ENCODE peak calls at places on chromosomes 12 and 14, in eight cellular contexts. One of them, this sample, is unnamed.

GRCh38 chr14:32393119-32393518 is 64.0 kb downstream of the AKAP6 start:
- DNase-seq in fibroblast of pulmonary artery: no peak
- DNase-seq in body of pancreas: no peak
- DNase-seq in pancreas: no peak
- DNase-seq in BE2C: no peak
- DNase-seq in foreskin fibroblast: no peak
- DNase-seq in HCT116: no peak
- DNase-seq in cardiac muscle cell: no peak
- DNase-seq in this sample: no peak

GRCh38 chr14:34081126-34081575 is 130.3 kb upstream of the EGLN3 start:
- DNase-seq in fibroblast of pulmonary artery: peak
- DNase-seq in body of pancreas: no peak
- DNase-seq in pancreas: no peak
- DNase-seq in BE2C: no peak
- DNase-seq in foreskin fibroblast: peak
- DNase-seq in HCT116: no peak
- DNase-seq in cardiac muscle cell: no peak
- DNase-seq in this sample: peak

GRCh38 chr12:107352347-107353081 is 259.2 kb upstream of the CRY1 start:
- DNase-seq in fibroblast of pulmonary artery: no peak
- DNase-seq in body of pancreas: no peak
- DNase-seq in pancreas: no peak
- DNase-seq in BE2C: no peak
- DNase-seq in foreskin fibroblast: no peak
- DNase-seq in HCT116: no peak
- DNase-seq in cardiac muscle cell: no peak
- DNase-seq in this sample: no peak

GRCh38 chr14:99047436-99048110 is 224.4 kb downstream of the BCL11B start:
- DNase-seq in fibroblast of pulmonary artery: no peak
- DNase-seq in body of pancreas: no peak
- DNase-seq in pancreas: no peak
- DNase-seq in BE2C: no peak
- DNase-seq in foreskin fibroblast: no peak
- DNase-seq in HCT116: no peak
- DNase-seq in cardiac muscle cell: no peak
- DNase-seq in this sample: peak

GRCh38 chr12:108801736-108802665 is 55.4 kb downstream of the SSH1 start:
- DNase-seq in fibroblast of pulmonary artery: peak
- DNase-seq in body of pancreas: no peak
- DNase-seq in pancreas: no peak
- DNase-seq in BE2C: no peak
- DNase-seq in foreskin fibroblast: peak
- DNase-seq in HCT116: no peak
- DNase-seq in cardiac muscle cell: peak
- DNase-seq in this sample: peak

GRCh38 chr12:61911113-61911512 is 349.1 kb upstream of the USP15 start:
- DNase-seq in fibroblast of pulmonary artery: no peak
- DNase-seq in body of pancreas: no peak
- DNase-seq in pancreas: no peak
- DNase-seq in BE2C: no peak
- DNase-seq in foreskin fibroblast: no peak
- DNase-seq in HCT116: no peak
- DNase-seq in cardiac muscle cell: no peak
- DNase-seq in this sample: no peak

GRCh38 chr12:119208626-119209061 is 29.9 kb downstream of the HSPB8 start:
- DNase-seq in fibroblast of pulmonary artery: peak
- DNase-seq in body of pancreas: peak
- DNase-seq in pancreas: no peak
- DNase-seq in BE2C: peak
- DNase-seq in foreskin fibroblast: no peak
- DNase-seq in HCT116: no peak
- DNase-seq in cardiac muscle cell: peak
- DNase-seq in this sample: no peak

GRCh38 chr12:132837693-132838463 is 9.2 kb upstream of the GOLGA3 start:
- DNase-seq in fibroblast of pulmonary artery: no peak
- DNase-seq in body of pancreas: no peak
- DNase-seq in pancreas: no peak
- DNase-seq in BE2C: no peak
- DNase-seq in foreskin fibroblast: peak
- DNase-seq in HCT116: no peak
- DNase-seq in cardiac muscle cell: no peak
- DNase-seq in this sample: no peak

GRCh38 chr12:53427905-53428594 is 4.4 kb downstream of the AMHR2 start:
- DNase-seq in fibroblast of pulmonary artery: peak
- DNase-seq in body of pancreas: no peak
- DNase-seq in pancreas: no peak
- DNase-seq in BE2C: no peak
- DNase-seq in foreskin fibroblast: peak
- DNase-seq in HCT116: peak
- DNase-seq in cardiac muscle cell: no peak
- DNase-seq in this sample: peak

GRCh38 chr14:87343641-87344040 is 649.3 kb downstream of the GALC start:
- DNase-seq in fibroblast of pulmonary artery: no peak
- DNase-seq in body of pancreas: no peak
- DNase-seq in pancreas: no peak
- DNase-seq in BE2C: no peak
- DNase-seq in foreskin fibroblast: peak
- DNase-seq in HCT116: no peak
- DNase-seq in cardiac muscle cell: no peak
- DNase-seq in this sample: no peak

GRCh38 chr14:73785336-73785833 is 66.2 kb upstream of the PTGR2 start:
- DNase-seq in fibroblast of pulmonary artery: peak
- DNase-seq in body of pancreas: no peak
- DNase-seq in pancreas: no peak
- DNase-seq in BE2C: peak
- DNase-seq in foreskin fibroblast: peak
- DNase-seq in HCT116: no peak
- DNase-seq in cardiac muscle cell: no peak
- DNase-seq in this sample: peak

GRCh38 chr14:37588956-37589737 is 5.9 kb downstream of the FOXA1 start:
- DNase-seq in fibroblast of pulmonary artery: no peak
- DNase-seq in body of pancreas: no peak
- DNase-seq in pancreas: no peak
- DNase-seq in BE2C: no peak
- DNase-seq in foreskin fibroblast: no peak
- DNase-seq in HCT116: no peak
- DNase-seq in cardiac muscle cell: no peak
- DNase-seq in this sample: no peak

GRCh38 chr12:124455336-124455735 is 112.1 kb downstream of the NCOR2 start:
- DNase-seq in fibroblast of pulmonary artery: no peak
- DNase-seq in body of pancreas: no peak
- DNase-seq in pancreas: no peak
- DNase-seq in BE2C: no peak
- DNase-seq in foreskin fibroblast: no peak
- DNase-seq in HCT116: no peak
- DNase-seq in cardiac muscle cell: no peak
- DNase-seq in this sample: no peak

GRCh38 chr12:124457287-124458219 is 109.9 kb downstream of the NCOR2 start:
- DNase-seq in fibroblast of pulmonary artery: peak
- DNase-seq in body of pancreas: no peak
- DNase-seq in pancreas: no peak
- DNase-seq in BE2C: no peak
- DNase-seq in foreskin fibroblast: peak
- DNase-seq in HCT116: no peak
- DNase-seq in cardiac muscle cell: no peak
- DNase-seq in this sample: peak

GRCh38 chr12:124454735-124455134 is 112.7 kb downstream of the NCOR2 start:
- DNase-seq in fibroblast of pulmonary artery: peak
- DNase-seq in body of pancreas: no peak
- DNase-seq in pancreas: no peak
- DNase-seq in BE2C: no peak
- DNase-seq in foreskin fibroblast: peak
- DNase-seq in HCT116: no peak
- DNase-seq in cardiac muscle cell: no peak
- DNase-seq in this sample: peak

GRCh38 chr12:124456652-124457152 is 110.7 kb downstream of the NCOR2 start:
- DNase-seq in fibroblast of pulmonary artery: no peak
- DNase-seq in body of pancreas: no peak
- DNase-seq in pancreas: no peak
- DNase-seq in BE2C: no peak
- DNase-seq in foreskin fibroblast: no peak
- DNase-seq in HCT116: no peak
- DNase-seq in cardiac muscle cell: no peak
- DNase-seq in this sample: no peak

DNA sequence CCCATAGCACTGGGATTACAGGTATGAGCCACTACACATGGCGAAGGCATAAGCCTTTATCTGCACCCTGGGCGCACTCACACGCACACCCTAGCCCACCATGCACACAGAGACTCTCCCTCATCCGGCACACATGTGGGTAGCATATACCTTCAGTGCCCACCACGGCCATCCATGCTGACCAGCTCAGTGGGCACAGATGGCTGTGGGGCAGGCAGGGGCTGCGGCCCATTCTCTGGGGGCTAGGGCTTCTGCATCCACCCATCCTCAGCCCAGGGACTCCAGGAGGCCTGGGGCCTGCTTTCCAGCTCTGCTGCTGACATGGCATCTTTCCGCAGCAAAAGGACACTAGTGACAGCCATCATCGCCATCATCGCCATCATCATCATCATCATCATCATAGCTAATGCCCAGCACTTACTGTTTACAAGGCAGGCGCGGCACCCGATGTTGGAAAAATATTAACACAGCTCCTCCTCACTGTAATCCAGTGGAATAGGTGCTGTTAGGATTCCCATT is 111.2 kb downstream of the NCOR2 start:
- DNase-seq in fibroblast of pulmonary artery: no peak
- DNase-seq in body of pancreas: no peak
- DNase-seq in pancreas: no peak
- DNase-seq in BE2C: no peak
- DNase-seq in foreskin fibroblast: no peak
- DNase-seq in HCT116: no peak
- DNase-seq in cardiac muscle cell: no peak
- DNase-seq in this sample: no peak
- H3K4me3 ChIP-seq in fibroblast of pulmonary artery: no peak
- H3K4me3 ChIP-seq in body of pancreas: no peak
- H3K4me3 ChIP-seq in pancreas: no peak
- H3K4me3 ChIP-seq in BE2C: no peak
- H3K4me3 ChIP-seq in foreskin fibroblast: no peak
- H3K4me3 ChIP-seq in HCT116: no peak
- H3K4me3 ChIP-seq in cardiac muscle cell: no peak
- H3K4me3 ChIP-seq in this sample: no peak

DNA sequence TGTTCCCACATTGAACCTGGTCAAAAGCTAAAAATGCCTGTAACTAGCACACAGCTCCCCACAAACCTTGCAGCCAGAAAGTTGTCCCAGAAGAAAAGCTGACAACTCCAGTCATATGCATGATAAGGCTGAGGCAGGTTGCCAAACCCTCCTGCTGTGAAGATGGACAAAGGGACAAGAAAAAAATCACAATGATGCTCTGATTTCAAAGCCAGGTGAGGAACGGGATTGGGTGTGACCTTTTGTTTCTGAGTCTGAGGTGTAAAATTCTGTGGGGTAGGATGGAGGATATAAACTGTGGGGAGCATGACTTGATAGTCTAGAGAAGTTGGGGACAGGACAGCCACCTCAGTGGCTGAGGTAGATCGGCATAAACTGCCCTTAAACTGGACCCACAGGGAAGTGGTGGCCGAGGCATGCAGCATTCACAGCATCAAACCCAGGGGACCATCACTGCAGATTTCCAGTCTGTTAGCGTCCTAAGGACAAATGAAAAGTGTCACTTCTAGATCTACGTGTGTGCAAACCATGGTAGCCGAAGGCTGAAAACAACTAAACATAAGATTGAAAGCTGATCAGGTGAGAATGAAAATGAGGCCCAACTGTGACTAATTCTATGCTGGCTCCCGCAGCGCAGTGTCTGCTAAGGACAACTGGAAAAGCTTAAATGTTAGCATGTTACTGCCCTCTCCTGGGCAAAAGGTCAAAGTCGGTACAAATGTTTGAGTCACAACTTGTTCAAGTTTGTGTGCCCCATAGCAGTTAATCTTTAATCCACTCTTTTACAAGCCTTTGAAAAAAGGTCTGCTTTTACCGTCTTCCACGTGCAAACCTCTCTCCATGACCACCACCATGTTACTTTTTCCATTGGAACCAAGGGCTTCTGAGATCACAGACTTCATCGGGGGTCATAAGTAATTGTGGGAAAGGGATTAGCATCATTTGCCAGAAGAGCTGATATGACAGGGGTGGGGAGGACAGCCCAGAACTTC is 39.8 kb downstream of the GRIN2B start:
- DNase-seq in fibroblast of pulmonary artery: peak
- DNase-seq in body of pancreas: peak
- DNase-seq in pancreas: peak
- DNase-seq in BE2C: peak
- DNase-seq in foreskin fibroblast: no peak
- DNase-seq in HCT116: peak
- DNase-seq in cardiac muscle cell: peak
- DNase-seq in this sample: peak
- TF ChIP-seq CTCF in fibroblast of pulmonary artery: peak
- TF ChIP-seq CTCF in body of pancreas: peak
- TF ChIP-seq CTCF in pancreas: peak
- TF ChIP-seq CTCF in BE2C: peak
- TF ChIP-seq CTCF in foreskin fibroblast: no peak
- TF ChIP-seq CTCF in HCT116: peak
- TF ChIP-seq CTCF in cardiac muscle cell: peak
- TF ChIP-seq CTCF in this sample: no peak

GRCh38 chr12:66600805-66601392 is 78.0 kb downstream of the GRIP1 start:
- DNase-seq in fibroblast of pulmonary artery: no peak
- DNase-seq in body of pancreas: no peak
- DNase-seq in pancreas: no peak
- DNase-seq in BE2C: no peak
- DNase-seq in foreskin fibroblast: no peak
- DNase-seq in HCT116: no peak
- DNase-seq in cardiac muscle cell: no peak
- DNase-seq in this sample: no peak
- H3K4me3 ChIP-seq in fibroblast of pulmonary artery: no peak
- H3K4me3 ChIP-seq in body of pancreas: no peak
- H3K4me3 ChIP-seq in pancreas: no peak
- H3K4me3 ChIP-seq in BE2C: no peak
- H3K4me3 ChIP-seq in foreskin fibroblast: no peak
- H3K4me3 ChIP-seq in HCT116: no peak
- H3K4me3 ChIP-seq in cardiac muscle cell: no peak
- H3K4me3 ChIP-seq in this sample: no peak

DNA sequence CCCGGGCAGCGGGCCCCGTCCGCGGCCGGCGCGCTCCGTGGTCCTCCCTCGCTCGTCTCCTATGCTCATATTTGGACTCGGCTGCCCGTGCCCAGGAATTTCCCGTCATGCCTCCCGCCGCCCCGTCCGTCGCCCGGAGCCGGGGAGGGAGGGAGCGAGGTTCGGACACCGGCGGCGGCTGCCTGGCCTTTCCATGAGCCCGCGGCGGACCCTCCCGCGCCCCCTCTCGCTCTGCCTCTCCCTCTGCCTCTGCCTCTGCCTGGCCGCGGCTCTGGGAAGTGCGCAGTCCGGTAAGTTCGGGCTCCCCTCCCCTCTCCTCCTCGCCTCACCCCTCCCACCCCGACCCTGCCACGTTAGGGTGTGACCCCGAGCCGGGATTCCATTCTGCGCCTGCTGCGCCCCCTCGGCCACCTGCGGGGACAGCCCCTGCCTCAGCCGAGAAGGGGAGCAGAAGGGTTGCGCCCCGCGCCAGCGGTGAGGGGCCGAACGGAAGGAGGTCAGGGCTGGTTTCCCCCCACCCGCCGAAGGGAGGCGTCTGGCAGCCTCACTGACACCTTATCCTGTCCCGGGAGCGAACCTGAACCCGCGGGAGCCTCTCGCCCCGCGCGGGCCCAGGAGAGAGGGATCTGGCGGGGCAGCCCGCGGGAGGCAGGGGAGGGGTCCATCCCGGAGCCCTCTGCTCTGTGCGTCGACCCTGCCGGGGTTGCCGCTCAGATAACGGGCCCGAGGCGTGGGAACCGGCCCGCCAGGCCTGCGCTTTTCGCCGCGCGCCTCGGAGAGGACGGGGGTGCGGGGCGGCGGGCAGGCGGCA is at the start of gene MSRB3:
- DNase-seq in fibroblast of pulmonary artery: peak
- DNase-seq in body of pancreas: peak
- DNase-seq in pancreas: peak
- DNase-seq in BE2C: peak
- DNase-seq in foreskin fibroblast: peak
- DNase-seq in HCT116: peak
- DNase-seq in cardiac muscle cell: peak
- DNase-seq in this sample: peak
- TF ChIP-seq CTCF in fibroblast of pulmonary artery: peak
- TF ChIP-seq CTCF in body of pancreas: no peak
- TF ChIP-seq CTCF in pancreas: no peak
- TF ChIP-seq CTCF in BE2C: no peak
- TF ChIP-seq CTCF in foreskin fibroblast: no peak
- TF ChIP-seq CTCF in HCT116: no peak
- TF ChIP-seq CTCF in cardiac muscle cell: peak
- TF ChIP-seq CTCF in this sample: peak

This sample was measured in astrocyte of the spinal cord.